ENCODE peak calls at places on chromosome 3, in four cellular contexts. O is activated B cell treated with CpG ODN at 0.5 μM for 24 hours, C is HEK293T, Q is ovary. J is an unnamed sample.

GRCh38 chr3:176032043-176032442 is 1165.2 kb downstream of the TBL1XR1 start:
- DNase-seq in O (no peak), C (no peak), Q (no peak), J (no peak)

GRCh38 chr3:125165189-125165947 is 47.2 kb downstream of the SLC12A8 start:
- DNase-seq in Q (peak), C (peak), O (no peak), J (no peak)

GRCh38 chr3:127746400-127747057 is 73.8 kb downstream of the ABTB1 start:
- DNase-seq in Q (no peak), O (no peak), C (no peak), J (peak)

GRCh38 chr3:181838940-181839914 is 127.5 kb downstream of the SOX2 start:
- DNase-seq in Q (no peak), O (no peak), C (no peak), J (no peak)

GRCh38 chr3:182182531-182182968 is 470.8 kb downstream of the SOX2 start:
- DNase-seq in Q (no peak), O (no peak), C (no peak), J (no peak)

GRCh38 chr3:150495563-150496168 is 50.6 kb downstream of the SERP1 start:
- DNase-seq in Q (no peak), C (peak), O (no peak), J (no peak)

GRCh38 chr3:113261996-113262665 is 50.8 kb downstream of the BOC start:
- DNase-seq in C (no peak), Q (no peak), O (no peak), J (no peak)

GRCh38 chr3:48564022-48564421 is 441 bp upstream of the UCN2 start:
- DNase-seq in C (no peak), O (no peak), Q (no peak), J (peak)

GRCh38 chr3:12884104-12884742 is 42.9 kb upstream of the RPL32 start:
- DNase-seq in Q (peak), C (no peak), O (no peak), J (no peak)

GRCh38 chr3:148954981-148955380 is 36.4 kb upstream of the GYG1 start:
- DNase-seq in C (no peak), O (no peak), Q (no peak), J (no peak)

GRCh38 chr3:116569611-116570010 is 124.3 kb upstream of the LSAMP start:
- DNase-seq in O (no peak), C (no peak), Q (no peak), J (no peak)

GRCh38 chr3:152260026-152260425 is 8.7 kb upstream of the MBNL1 start:
- DNase-seq in O (no peak), C (no peak), Q (no peak), J (no peak)

GRCh38 chr3:126517986-126518778 is 609 bp upstream of the UROC1 start:
- DNase-seq in O (no peak), C (no peak), Q (peak), J (no peak)

GRCh38 chr3:59839810-59840515 is 790.1 kb upstream of the CFAP20DC start:
- DNase-seq in C (no peak), O (no peak), Q (no peak), J (no peak)

GRCh38 chr3:45216210-45216609 is 9.9 kb downstream of the TMEM158 start:
- DNase-seq in C (no peak), Q (no peak), O (no peak), J (no peak)

GRCh38 chr3:146306024-146306423 is 55.1 kb upstream of the PLSCR4 start:
- DNase-seq in Q (no peak), O (no peak), C (no peak), J (no peak)

GRCh38 chr3:13786811-13787210 is 93.1 kb downstream of the WNT7A start:
- DNase-seq in C (no peak), O (no peak), Q (no peak), J (peak)

GRCh38 chr3:179898024-179898423 is 138.7 kb downstream of the PEX5L start:
- DNase-seq in C (peak), Q (no peak), O (no peak), J (no peak)

GRCh38 chr3:175983369-175983768 is 1124.2 kb downstream of the NAALADL2 start:
- DNase-seq in O (no peak), C (no peak), Q (no peak), J (no peak)

GRCh38 chr3:59549972-59550371 is 500.1 kb upstream of the CFAP20DC start:
- DNase-seq in C (no peak), Q (no peak), O (no peak), J (no peak)